ENCODE peak calls at places on chromosome 15, in nine cellular contexts. W is pulmonary artery endothelial cell; F is HS-5; N is PC-3; B is M059J; A is AG09319; D is CD8-positive, alpha-beta memory T cell; T is Calu3; Q is GM20000. Z is an unnamed sample.

GRCh38 chr15:58628206-58629057 is 121.1 kb downstream of the ADAM10 start:
- DNase-seq in F (no peak), Q (peak), D (peak), W (no peak), T (no peak), B (peak), A (no peak), N (no peak), Z (no peak)

GRCh38 chr15:51104512-51104911 is 9.8 kb upstream of the TNFAIP8L3 start:
- DNase-seq in T (no peak), W (no peak), N (no peak), D (no peak), F (no peak), Q (no peak), B (peak), A (peak), Z (no peak)

GRCh38 chr15:89654847-89655805 is at the start of gene KIF7:
- DNase-seq in D (no peak), W (no peak), N (peak), F (no peak), B (peak), A (no peak), T (peak), Q (peak), Z (peak)

GRCh38 chr15:74397239-74398068 is 30.0 kb upstream of the CYP11A1 start:
- DNase-seq in B (peak), Q (no peak), D (no peak), N (peak), A (no peak), T (peak), W (no peak), F (no peak), Z (no peak)

GRCh38 chr15:48084759-48085420 is 35.9 kb upstream of the SLC24A5 start:
- DNase-seq in B (peak), Q (peak), T (no peak), D (no peak), N (peak), A (no peak), F (no peak), W (no peak), Z (peak)

GRCh38 chr15:36449084-36449661 is 130.3 kb upstream of the CDIN1 start:
- DNase-seq in Q (no peak), A (no peak), W (no peak), B (peak), F (no peak), D (no peak), N (no peak), T (peak), Z (peak)

GRCh38 chr15:64507293-64507802 is 47.0 kb downstream of the ZNF609 start:
- DNase-seq in A (no peak), F (no peak), W (peak), T (peak), N (no peak), Q (peak), B (peak), D (peak), Z (no peak)

GRCh38 chr15:98139337-98139736 is 178.8 kb downstream of the ARRDC4 start:
- DNase-seq in B (no peak), D (no peak), A (no peak), T (no peak), F (no peak), W (no peak), N (no peak), Q (no peak), Z (no peak)

GRCh38 chr15:95944856-95945255 is 385.6 kb upstream of the NR2F2 start:
- DNase-seq in B (no peak), F (no peak), D (no peak), Q (no peak), W (no peak), T (no peak), N (no peak), A (no peak), Z (no peak)

GRCh38 chr15:72902245-72902928 is 118.8 kb upstream of the ADPGK start:
- DNase-seq in T (peak), Q (no peak), F (no peak), W (no peak), A (no peak), D (no peak), N (no peak), B (peak), Z (no peak)

GRCh38 chr15:67383903-67384302 is 129.3 kb downstream of the IQCH start:
- DNase-seq in A (no peak), B (no peak), N (peak), D (no peak), T (no peak), F (no peak), W (no peak), Q (no peak), Z (no peak)

GRCh38 chr15:99547474-99547873 is 18.3 kb upstream of the MEF2A start:
- DNase-seq in D (no peak), W (no peak), F (no peak), Q (no peak), B (no peak), A (no peak), T (no peak), N (no peak), Z (no peak)

GRCh38 chr15:77107068-77107467 is 36.2 kb upstream of the TSPAN3 start:
- DNase-seq in F (no peak), A (no peak), T (no peak), N (no peak), W (no peak), Q (no peak), B (no peak), D (no peak), Z (no peak)

GRCh38 chr15:60651734-60652141 is 172.8 kb upstream of the ICE2 start:
- DNase-seq in F (no peak), T (no peak), W (no peak), D (no peak), B (no peak), N (no peak), A (no peak), Q (no peak), Z (no peak)

GRCh38 chr15:75671684-75672083 is 24.0 kb downstream of the SNX33 start:
- DNase-seq in Q (no peak), W (no peak), N (no peak), A (no peak), T (no peak), B (no peak), F (no peak), D (no peak), Z (no peak)

GRCh38 chr15:48190932-48191573 is 412 bp upstream of the CTXN2 start:
- DNase-seq in Q (peak), B (peak), D (peak), F (no peak), A (peak), T (peak), W (peak), N (peak), Z (peak)

GRCh38 chr15:78034495-78035191 is 42.9 kb downstream of the TBC1D2B start:
- DNase-seq in W (no peak), N (no peak), Q (peak), T (no peak), B (no peak), F (no peak), A (no peak), D (peak), Z (no peak)

GRCh38 chr15:90191795-90192494 is 9.2 kb upstream of the SEMA4B start:
- DNase-seq in F (no peak), D (peak), Q (peak), A (no peak), N (no peak), B (peak), W (no peak), T (peak), Z (peak)

GRCh38 chr15:28118083-28118482 is 19.0 kb upstream of the OCA2 start:
- DNase-seq in N (no peak), B (no peak), W (no peak), T (no peak), F (no peak), D (no peak), A (no peak), Q (no peak), Z (no peak)

GRCh38 chr15:80507638-80508316 is 103.6 kb downstream of the ARNT2 start:
- DNase-seq in T (no peak), N (no peak), D (no peak), B (peak), F (peak), Q (no peak), W (no peak), A (peak), Z (no peak)

GRCh38 chr15:71800835-71801745 is 9.3 kb upstream of the NR2E3 start:
- DNase-seq in Q (peak), T (peak), W (no peak), D (no peak), A (peak), B (peak), N (peak), F (peak), Z (peak)

GRCh38 chr15:71754660-71755059 is 55.7 kb upstream of the NR2E3 start:
- DNase-seq in D (no peak), A (no peak), Q (no peak), F (no peak), N (no peak), T (no peak), W (no peak), B (no peak), Z (no peak)

Z was measured in LoVo.